ENCODE peak calls at places on chromosomes 7 and 10, in nine cellular contexts. One of them, this sample, is unnamed.
A peak's percentile ranks its signal among the peaks of the same experiment; 100 is the strongest.

GRCh38 chr7:121304259-121304658 is 24.5 kb upstream of the WNT16 start:
- DNase-seq in CD4-positive, CD25-positive, alpha-beta regulatory T cell: no peak
- DNase-seq in GM23248: no peak
- DNase-seq in WERI-Rb-1: no peak
- DNase-seq in spleen: no peak
- DNase-seq in CD8-positive, alpha-beta T cell: no peak
- DNase-seq in left ventricle myocardium inferior: no peak
- DNase-seq in heart left ventricle: no peak
- DNase-seq in hepatocyte: no peak
- DNase-seq in this sample: no peak

GRCh38 chr7:23276381-23276780 is 22.8 kb upstream of the MALSU1 start:
- DNase-seq in left ventricle myocardium inferior: no peak
- DNase-seq in hepatocyte: no peak
- DNase-seq in GM23248: peak; percentile 10
- DNase-seq in spleen: no peak
- DNase-seq in CD4-positive, CD25-positive, alpha-beta regulatory T cell: peak; percentile 26
- DNase-seq in CD8-positive, alpha-beta T cell: no peak
- DNase-seq in WERI-Rb-1: no peak
- DNase-seq in heart left ventricle: no peak
- DNase-seq in this sample: no peak

GRCh38 chr7:5532520-5533335 is 109.1 kb upstream of the TNRC18 start:
- DNase-seq in left ventricle myocardium inferior: peak; percentile 62
- DNase-seq in WERI-Rb-1: no peak
- DNase-seq in GM23248: peak; percentile 42
- DNase-seq in hepatocyte: peak; percentile 87
- DNase-seq in CD4-positive, CD25-positive, alpha-beta regulatory T cell: peak; percentile 69
- DNase-seq in spleen: peak; percentile 98
- DNase-seq in CD8-positive, alpha-beta T cell: no peak
- DNase-seq in heart left ventricle: no peak
- DNase-seq in this sample: peak; percentile 85

GRCh38 chr7:49812534-49812933 is 39.1 kb downstream of the VWC2 start:
- DNase-seq in GM23248: no peak
- DNase-seq in WERI-Rb-1: no peak
- DNase-seq in left ventricle myocardium inferior: no peak
- DNase-seq in spleen: no peak
- DNase-seq in heart left ventricle: no peak
- DNase-seq in CD8-positive, alpha-beta T cell: no peak
- DNase-seq in CD4-positive, CD25-positive, alpha-beta regulatory T cell: no peak
- DNase-seq in hepatocyte: no peak
- DNase-seq in this sample: no peak

GRCh38 chr10:124701038-124701365 is 43.2 kb downstream of the FAM53B start:
- DNase-seq in CD4-positive, CD25-positive, alpha-beta regulatory T cell: no peak
- DNase-seq in WERI-Rb-1: no peak
- DNase-seq in CD8-positive, alpha-beta T cell: no peak
- DNase-seq in left ventricle myocardium inferior: no peak
- DNase-seq in GM23248: no peak
- DNase-seq in spleen: peak; percentile 64
- DNase-seq in hepatocyte: no peak
- DNase-seq in heart left ventricle: no peak
- DNase-seq in this sample: no peak

GRCh38 chr7:40506158-40506557 is 371.4 kb downstream of the SUGCT start:
- DNase-seq in spleen: no peak
- DNase-seq in WERI-Rb-1: no peak
- DNase-seq in heart left ventricle: no peak
- DNase-seq in CD8-positive, alpha-beta T cell: no peak
- DNase-seq in hepatocyte: no peak
- DNase-seq in left ventricle myocardium inferior: no peak
- DNase-seq in GM23248: peak; percentile 11
- DNase-seq in CD4-positive, CD25-positive, alpha-beta regulatory T cell: no peak
- DNase-seq in this sample: no peak

GRCh38 chr10:17735166-17735941 is 16.6 kb upstream of the TMEM236 start:
- DNase-seq in CD4-positive, CD25-positive, alpha-beta regulatory T cell: no peak
- DNase-seq in GM23248: no peak
- DNase-seq in left ventricle myocardium inferior: no peak
- DNase-seq in heart left ventricle: peak; percentile 38
- DNase-seq in spleen: no peak
- DNase-seq in CD8-positive, alpha-beta T cell: no peak
- DNase-seq in hepatocyte: no peak
- DNase-seq in WERI-Rb-1: no peak
- DNase-seq in this sample: no peak

GRCh38 chr7:143384741-143385631 is 3.8 kb downstream of the ZYX start:
- DNase-seq in CD8-positive, alpha-beta T cell: no peak
- DNase-seq in spleen: no peak
- DNase-seq in hepatocyte: no peak
- DNase-seq in heart left ventricle: no peak
- DNase-seq in CD4-positive, CD25-positive, alpha-beta regulatory T cell: no peak
- DNase-seq in WERI-Rb-1: no peak
- DNase-seq in GM23248: peak; percentile 42
- DNase-seq in left ventricle myocardium inferior: no peak
- DNase-seq in this sample: no peak

GRCh38 chr10:6065406-6065805 is 3.2 kb upstream of the IL2RA start:
- DNase-seq in left ventricle myocardium inferior: no peak
- DNase-seq in heart left ventricle: no peak
- DNase-seq in CD4-positive, CD25-positive, alpha-beta regulatory T cell: peak; percentile 62
- DNase-seq in CD8-positive, alpha-beta T cell: no peak
- DNase-seq in WERI-Rb-1: no peak
- DNase-seq in GM23248: no peak
- DNase-seq in hepatocyte: no peak
- DNase-seq in spleen: no peak
- DNase-seq in this sample: no peak

GRCh38 chr10:14474656-14475055 is 143.9 kb upstream of the FRMD4A start:
- DNase-seq in WERI-Rb-1: no peak
- DNase-seq in spleen: no peak
- DNase-seq in hepatocyte: no peak
- DNase-seq in CD8-positive, alpha-beta T cell: no peak
- DNase-seq in left ventricle myocardium inferior: peak; percentile 24
- DNase-seq in GM23248: no peak
- DNase-seq in heart left ventricle: no peak
- DNase-seq in CD4-positive, CD25-positive, alpha-beta regulatory T cell: no peak
- DNase-seq in this sample: no peak

GRCh38 chr10:48194830-48195229 is 79.7 kb downstream of the FRMPD2 start:
- DNase-seq in heart left ventricle: no peak
- DNase-seq in CD4-positive, CD25-positive, alpha-beta regulatory T cell: no peak
- DNase-seq in spleen: no peak
- DNase-seq in WERI-Rb-1: no peak
- DNase-seq in hepatocyte: peak; percentile 73
- DNase-seq in left ventricle myocardium inferior: no peak
- DNase-seq in CD8-positive, alpha-beta T cell: no peak
- DNase-seq in GM23248: no peak
- DNase-seq in this sample: no peak

DNA sequence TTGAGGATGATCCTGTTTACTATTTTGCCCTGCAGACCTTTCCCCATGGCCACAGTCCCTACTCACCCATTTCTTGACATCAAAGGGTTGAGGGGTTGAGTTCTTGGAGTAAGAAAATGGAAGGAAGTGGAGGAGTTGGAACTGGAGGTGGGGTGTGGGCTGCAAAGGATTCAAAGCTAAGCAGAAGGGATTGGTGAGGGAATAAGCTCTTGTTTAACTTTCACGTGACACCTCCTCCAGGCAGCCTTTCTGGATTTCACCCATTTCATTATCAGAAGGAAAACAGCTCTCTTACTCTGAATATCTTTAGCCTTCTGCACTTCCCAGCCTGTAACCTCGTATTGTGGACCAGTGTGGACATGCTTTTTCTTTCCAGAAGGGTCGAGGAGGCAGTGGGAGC is 13.7 kb downstream of the MOSPD3 start:
- DNase-seq in left ventricle myocardium inferior: no peak
- DNase-seq in heart left ventricle: no peak
- DNase-seq in CD4-positive, CD25-positive, alpha-beta regulatory T cell: no peak
- DNase-seq in spleen: no peak
- DNase-seq in hepatocyte: no peak
- DNase-seq in CD8-positive, alpha-beta T cell: no peak
- DNase-seq in GM23248: no peak
- DNase-seq in WERI-Rb-1: no peak
- DNase-seq in this sample: no peak
- H3K4me3 ChIP-seq in left ventricle myocardium inferior: peak overlapping the region; percentile 53
- H3K4me3 ChIP-seq in heart left ventricle: peak overlapping the region; percentile 48
- H3K4me3 ChIP-seq in CD4-positive, CD25-positive, alpha-beta regulatory T cell: peak overlapping the region; percentile 10
- H3K4me3 ChIP-seq in spleen: peak overlapping the region; percentile 18
- H3K4me3 ChIP-seq in hepatocyte: no peak overlapping the region
- H3K4me3 ChIP-seq in CD8-positive, alpha-beta T cell: peak overlapping the region; percentile 40
- H3K4me3 ChIP-seq in GM23248: peak overlapping the region; percentile 62
- H3K4me3 ChIP-seq in WERI-Rb-1: no peak overlapping the region
- H3K4me3 ChIP-seq in this sample: peak overlapping the region; percentile 35

DNA sequence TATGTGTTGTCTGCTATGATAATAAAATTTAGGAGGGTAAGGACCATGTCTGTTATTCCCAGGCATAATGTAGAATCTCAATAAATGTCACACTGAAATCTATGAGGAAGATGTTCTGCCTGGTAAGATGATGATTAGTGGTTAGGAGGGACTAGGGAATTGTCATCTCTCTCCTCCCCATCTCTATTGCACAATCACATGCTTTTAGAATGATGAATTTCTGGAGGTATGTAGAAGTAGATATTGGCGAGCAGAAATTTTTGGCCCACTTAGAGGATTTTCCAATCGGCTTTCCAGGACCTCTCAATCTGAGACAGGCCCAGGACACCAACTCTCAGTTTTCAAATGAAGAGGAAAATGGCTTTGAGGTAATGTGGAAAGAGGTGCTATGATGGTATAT is 2.0 kb upstream of the PITX3 start:
- DNase-seq in heart left ventricle: no peak
- DNase-seq in left ventricle myocardium inferior: no peak
- DNase-seq in spleen: no peak
- DNase-seq in CD4-positive, CD25-positive, alpha-beta regulatory T cell: no peak
- DNase-seq in WERI-Rb-1: no peak
- DNase-seq in hepatocyte: no peak
- DNase-seq in CD8-positive, alpha-beta T cell: no peak
- DNase-seq in GM23248: peak; percentile 89
- DNase-seq in this sample: no peak
- H3K27me3 ChIP-seq in heart left ventricle: peaks cover 20% of the 10 kb centered on the region
- H3K27me3 ChIP-seq in left ventricle myocardium inferior: peaks cover 4% of the 10 kb centered on the region
- H3K27me3 ChIP-seq in spleen: peaks cover 18% of the 10 kb centered on the region
- H3K27me3 ChIP-seq in CD4-positive, CD25-positive, alpha-beta regulatory T cell: peaks cover 14% of the 10 kb centered on the region
- H3K27me3 ChIP-seq in WERI-Rb-1: no peaks in the 10 kb centered on the region
- H3K27me3 ChIP-seq in hepatocyte: peaks cover 29% of the 10 kb centered on the region
- H3K27me3 ChIP-seq in CD8-positive, alpha-beta T cell: peaks cover 10% of the 10 kb centered on the region
- H3K27me3 ChIP-seq in GM23248: no peaks in the 10 kb centered on the region
- H3K27me3 ChIP-seq in this sample: peaks cover 48% of the 10 kb centered on the region

GRCh38 chr10:107032700-107033401 is 131.7 kb downstream of the SORCS1 start:
- DNase-seq in WERI-Rb-1: no peak
- DNase-seq in left ventricle myocardium inferior: no peak
- DNase-seq in spleen: no peak
- DNase-seq in heart left ventricle: no peak
- DNase-seq in CD8-positive, alpha-beta T cell: no peak
- DNase-seq in hepatocyte: no peak
- DNase-seq in CD4-positive, CD25-positive, alpha-beta regulatory T cell: no peak
- DNase-seq in GM23248: no peak
- DNase-seq in this sample: no peak
- H3K4me3 ChIP-seq in WERI-Rb-1: no peak overlapping the region
- H3K4me3 ChIP-seq in left ventricle myocardium inferior: no peak overlapping the region
- H3K4me3 ChIP-seq in spleen: no peak overlapping the region
- H3K4me3 ChIP-seq in heart left ventricle: no peak overlapping the region
- H3K4me3 ChIP-seq in CD8-positive, alpha-beta T cell: no peak overlapping the region
- H3K4me3 ChIP-seq in hepatocyte: no peak overlapping the region
- H3K4me3 ChIP-seq in CD4-positive, CD25-positive, alpha-beta regulatory T cell: no peak overlapping the region
- H3K4me3 ChIP-seq in GM23248: no peak overlapping the region
- H3K4me3 ChIP-seq in this sample: no peak overlapping the region

DNA sequence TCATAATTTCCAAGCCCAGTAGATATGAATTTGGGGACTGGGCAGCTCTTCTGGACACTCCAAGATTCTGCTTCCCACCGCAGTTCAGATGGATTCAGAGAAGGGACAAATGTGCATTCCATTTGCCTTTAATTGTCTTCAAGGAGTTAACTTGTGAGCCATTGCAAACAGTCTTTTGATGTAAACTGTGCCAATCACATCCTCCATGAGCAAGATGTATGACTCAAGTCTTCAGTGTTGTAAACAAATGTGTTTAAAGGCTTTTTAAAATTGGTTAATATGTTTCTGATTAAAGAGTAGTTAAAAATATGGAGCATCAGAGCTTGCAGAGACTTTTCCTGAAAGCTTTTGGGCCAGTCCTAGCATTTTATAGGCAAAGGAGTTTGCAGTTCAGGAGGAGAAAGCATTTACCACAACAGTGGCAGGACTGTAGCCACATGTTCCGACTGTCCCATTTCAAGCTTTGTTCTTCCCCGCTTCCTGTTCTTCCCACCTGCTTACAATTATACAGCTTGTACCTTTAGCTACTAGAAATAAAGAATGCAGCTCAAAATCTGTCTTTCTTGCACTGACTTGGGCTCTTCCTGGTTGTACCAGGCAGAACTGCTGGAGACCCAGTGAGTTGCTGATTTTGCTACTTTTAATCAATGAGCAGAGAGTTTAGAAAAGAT is 6.2 kb downstream of the SLC18A2 start:
- DNase-seq in spleen: no peak
- DNase-seq in CD4-positive, CD25-positive, alpha-beta regulatory T cell: no peak
- DNase-seq in left ventricle myocardium inferior: no peak
- DNase-seq in hepatocyte: no peak
- DNase-seq in CD8-positive, alpha-beta T cell: no peak
- DNase-seq in heart left ventricle: no peak
- DNase-seq in GM23248: peak; percentile 74
- DNase-seq in WERI-Rb-1: no peak
- DNase-seq in this sample: no peak
- H3K27me3 ChIP-seq in spleen: peaks cover 8% of the 10 kb centered on the region
- H3K27me3 ChIP-seq in CD4-positive, CD25-positive, alpha-beta regulatory T cell: peaks cover 4% of the 10 kb centered on the region
- H3K27me3 ChIP-seq in left ventricle myocardium inferior: peaks cover 98% of the 10 kb centered on the region
- H3K27me3 ChIP-seq in hepatocyte: peaks cover 25% of the 10 kb centered on the region
- H3K27me3 ChIP-seq in CD8-positive, alpha-beta T cell: no peaks in the 10 kb centered on the region
- H3K27me3 ChIP-seq in heart left ventricle: peaks cover 25% of the 10 kb centered on the region
- H3K27me3 ChIP-seq in GM23248: peaks cover 12% of the 10 kb centered on the region
- H3K27me3 ChIP-seq in WERI-Rb-1: peaks cover 62% of the 10 kb centered on the region
- H3K27me3 ChIP-seq in this sample: peaks cover 21% of the 10 kb centered on the region

GRCh38 chr7:123748734-123749536 is at the start of gene WASL:
- DNase-seq in heart left ventricle: peak; percentile 93
- DNase-seq in WERI-Rb-1: peak; percentile 93
- DNase-seq in GM23248: peak; percentile 93
- DNase-seq in hepatocyte: peak; percentile 97
- DNase-seq in spleen: peak; percentile 98
- DNase-seq in CD4-positive, CD25-positive, alpha-beta regulatory T cell: peak; percentile 95
- DNase-seq in CD8-positive, alpha-beta T cell: peak; percentile 70
- DNase-seq in left ventricle myocardium inferior: peak; percentile 94
- DNase-seq in this sample: peak; percentile 94
- H3K4me3 ChIP-seq in heart left ventricle: peak within 1 kb of the TSS; percentile 83
- H3K4me3 ChIP-seq in WERI-Rb-1: peak within 1 kb of the TSS; percentile 99
- H3K4me3 ChIP-seq in GM23248: peak within 1 kb of the TSS; percentile 94
- H3K4me3 ChIP-seq in hepatocyte: peak within 1 kb of the TSS; percentile 88
- H3K4me3 ChIP-seq in spleen: peak within 1 kb of the TSS; percentile 87
- H3K4me3 ChIP-seq in CD4-positive, CD25-positive, alpha-beta regulatory T cell: peak within 1 kb of the TSS; percentile 95
- H3K4me3 ChIP-seq in CD8-positive, alpha-beta T cell: peak within 1 kb of the TSS; percentile 78
- H3K4me3 ChIP-seq in left ventricle myocardium inferior: peak within 1 kb of the TSS; percentile 89
- H3K4me3 ChIP-seq in this sample: peak within 1 kb of the TSS; percentile 94

GRCh38 chr7:151240536-151240935 is 8.0 kb downstream of the SMARCD3 start:
- DNase-seq in CD4-positive, CD25-positive, alpha-beta regulatory T cell: no peak
- DNase-seq in CD8-positive, alpha-beta T cell: no peak
- DNase-seq in GM23248: no peak
- DNase-seq in WERI-Rb-1: no peak
- DNase-seq in left ventricle myocardium inferior: no peak
- DNase-seq in hepatocyte: no peak
- DNase-seq in spleen: peak; percentile 60
- DNase-seq in heart left ventricle: no peak
- DNase-seq in this sample: peak; percentile 54
- H3K27me3 ChIP-seq in CD4-positive, CD25-positive, alpha-beta regulatory T cell: peaks cover 4% of the 10 kb centered on the region
- H3K27me3 ChIP-seq in CD8-positive, alpha-beta T cell: no peaks in the 10 kb centered on the region
- H3K27me3 ChIP-seq in GM23248: no peaks in the 10 kb centered on the region
- H3K27me3 ChIP-seq in WERI-Rb-1: peaks cover 3% of the 10 kb centered on the region
- H3K27me3 ChIP-seq in left ventricle myocardium inferior: peaks cover 10% of the 10 kb centered on the region
- H3K27me3 ChIP-seq in hepatocyte: no peaks in the 10 kb centered on the region
- H3K27me3 ChIP-seq in spleen: peaks cover 10% of the 10 kb centered on the region
- H3K27me3 ChIP-seq in heart left ventricle: peaks cover 11% of the 10 kb centered on the region
- H3K27me3 ChIP-seq in this sample: peaks cover 7% of the 10 kb centered on the region

This sample was measured in H7.